ENCODE peak calls at places on chromosomes 12 and 14, in eight cellular contexts. One of them, this sample, is unnamed.

GRCh38 chr12:1915082-1915968 is 3.1 kb downstream of the CACNA2D4 start:
- DNase-seq in naive thymus-derived CD4-positive, alpha-beta T cell: no peak
- DNase-seq in tibial artery: no peak
- DNase-seq in CD8-positive, alpha-beta memory T cell: no peak
- DNase-seq in NCI-H2029 treated with DMSO at 0.1 percent for 48 hours: no peak
- DNase-seq in NCI-H510A treated with DMSO at 0.1 percent for 48 hours: no peak
- DNase-seq in ovary: no peak
- DNase-seq in NCI-H345: no peak
- DNase-seq in this sample: no peak

GRCh38 chr14:102594514-102595175 is 2.2 kb downstream of the RCOR1 start:
- DNase-seq in naive thymus-derived CD4-positive, alpha-beta T cell: no peak
- DNase-seq in tibial artery: peak; percentile 74
- DNase-seq in CD8-positive, alpha-beta memory T cell: peak; percentile 16
- DNase-seq in NCI-H2029 treated with DMSO at 0.1 percent for 48 hours: peak; percentile 6
- DNase-seq in NCI-H510A treated with DMSO at 0.1 percent for 48 hours: peak; percentile 70
- DNase-seq in ovary: no peak
- DNase-seq in NCI-H345: peak; percentile 59
- DNase-seq in this sample: no peak

GRCh38 chr12:128259556-128260070 is 7.4 kb upstream of the TMEM132C start:
- DNase-seq in naive thymus-derived CD4-positive, alpha-beta T cell: no peak
- DNase-seq in tibial artery: no peak
- DNase-seq in CD8-positive, alpha-beta memory T cell: no peak
- DNase-seq in NCI-H2029 treated with DMSO at 0.1 percent for 48 hours: peak; percentile 29
- DNase-seq in NCI-H510A treated with DMSO at 0.1 percent for 48 hours: peak; percentile 71
- DNase-seq in ovary: peak; percentile 22
- DNase-seq in NCI-H345: peak; percentile 3
- DNase-seq in this sample: no peak

GRCh38 chr12:65259501-65259900 is 19.0 kb upstream of the MSRB3 start:
- DNase-seq in naive thymus-derived CD4-positive, alpha-beta T cell: no peak
- DNase-seq in tibial artery: no peak
- DNase-seq in CD8-positive, alpha-beta memory T cell: no peak
- DNase-seq in NCI-H2029 treated with DMSO at 0.1 percent for 48 hours: no peak
- DNase-seq in NCI-H510A treated with DMSO at 0.1 percent for 48 hours: no peak
- DNase-seq in ovary: no peak
- DNase-seq in NCI-H345: no peak
- DNase-seq in this sample: no peak

GRCh38 chr14:95490727-95491451 is 25.6 kb downstream of the SYNE3 start:
- DNase-seq in naive thymus-derived CD4-positive, alpha-beta T cell: no peak
- DNase-seq in tibial artery: peak; percentile 75
- DNase-seq in CD8-positive, alpha-beta memory T cell: no peak
- DNase-seq in NCI-H2029 treated with DMSO at 0.1 percent for 48 hours: no peak
- DNase-seq in NCI-H510A treated with DMSO at 0.1 percent for 48 hours: no peak
- DNase-seq in ovary: no peak
- DNase-seq in NCI-H345: no peak
- DNase-seq in this sample: no peak

GRCh38 chr12:25689996-25690501 is 137.0 kb upstream of the LMNTD1 start:
- DNase-seq in naive thymus-derived CD4-positive, alpha-beta T cell: no peak
- DNase-seq in tibial artery: no peak
- DNase-seq in CD8-positive, alpha-beta memory T cell: no peak
- DNase-seq in NCI-H2029 treated with DMSO at 0.1 percent for 48 hours: peak; percentile 2
- DNase-seq in NCI-H510A treated with DMSO at 0.1 percent for 48 hours: peak; percentile 16
- DNase-seq in ovary: peak; percentile 22
- DNase-seq in NCI-H345: no peak
- DNase-seq in this sample: no peak

GRCh38 chr12:118495296-118495695 is 118.9 kb downstream of the SUDS3 start:
- DNase-seq in naive thymus-derived CD4-positive, alpha-beta T cell: no peak
- DNase-seq in tibial artery: no peak
- DNase-seq in CD8-positive, alpha-beta memory T cell: no peak
- DNase-seq in NCI-H2029 treated with DMSO at 0.1 percent for 48 hours: no peak
- DNase-seq in NCI-H510A treated with DMSO at 0.1 percent for 48 hours: no peak
- DNase-seq in ovary: no peak
- DNase-seq in NCI-H345: no peak
- DNase-seq in this sample: no peak

GRCh38 chr12:49792181-49792970 is 35.8 kb downstream of the NCKAP5L start:
- DNase-seq in naive thymus-derived CD4-positive, alpha-beta T cell: no peak
- DNase-seq in tibial artery: no peak
- DNase-seq in CD8-positive, alpha-beta memory T cell: no peak
- DNase-seq in NCI-H2029 treated with DMSO at 0.1 percent for 48 hours: no peak
- DNase-seq in NCI-H510A treated with DMSO at 0.1 percent for 48 hours: no peak
- DNase-seq in ovary: no peak
- DNase-seq in NCI-H345: no peak
- DNase-seq in this sample: no peak

GRCh38 chr14:70827366-70828151 is 18.2 kb upstream of the MAP3K9 start:
- DNase-seq in naive thymus-derived CD4-positive, alpha-beta T cell: no peak
- DNase-seq in tibial artery: no peak
- DNase-seq in CD8-positive, alpha-beta memory T cell: no peak
- DNase-seq in NCI-H2029 treated with DMSO at 0.1 percent for 48 hours: no peak
- DNase-seq in NCI-H510A treated with DMSO at 0.1 percent for 48 hours: no peak
- DNase-seq in ovary: no peak
- DNase-seq in NCI-H345: no peak
- DNase-seq in this sample: no peak

GRCh38 chr12:130090564-130090963 is 71.7 kb upstream of the FZD10 start:
- DNase-seq in naive thymus-derived CD4-positive, alpha-beta T cell: no peak
- DNase-seq in tibial artery: no peak
- DNase-seq in CD8-positive, alpha-beta memory T cell: no peak
- DNase-seq in NCI-H2029 treated with DMSO at 0.1 percent for 48 hours: no peak
- DNase-seq in NCI-H510A treated with DMSO at 0.1 percent for 48 hours: no peak
- DNase-seq in ovary: no peak
- DNase-seq in NCI-H345: no peak
- DNase-seq in this sample: no peak

GRCh38 chr12:10753066-10753465 is 29.9 kb upstream of the YBX3 start:
- DNase-seq in naive thymus-derived CD4-positive, alpha-beta T cell: no peak
- DNase-seq in tibial artery: no peak
- DNase-seq in CD8-positive, alpha-beta memory T cell: no peak
- DNase-seq in NCI-H2029 treated with DMSO at 0.1 percent for 48 hours: no peak
- DNase-seq in NCI-H510A treated with DMSO at 0.1 percent for 48 hours: no peak
- DNase-seq in ovary: no peak
- DNase-seq in NCI-H345: no peak
- DNase-seq in this sample: peak; percentile 18

GRCh38 chr12:127191124-127191523 is 1075.8 kb upstream of the TMEM132C start:
- DNase-seq in naive thymus-derived CD4-positive, alpha-beta T cell: no peak
- DNase-seq in tibial artery: no peak
- DNase-seq in CD8-positive, alpha-beta memory T cell: no peak
- DNase-seq in NCI-H2029 treated with DMSO at 0.1 percent for 48 hours: no peak
- DNase-seq in NCI-H510A treated with DMSO at 0.1 percent for 48 hours: no peak
- DNase-seq in ovary: no peak
- DNase-seq in NCI-H345: no peak
- DNase-seq in this sample: peak; percentile 82

GRCh38 chr14:28759658-28760313 is 6.8 kb upstream of the FOXG1 start:
- DNase-seq in naive thymus-derived CD4-positive, alpha-beta T cell: no peak
- DNase-seq in tibial artery: no peak
- DNase-seq in CD8-positive, alpha-beta memory T cell: no peak
- DNase-seq in NCI-H2029 treated with DMSO at 0.1 percent for 48 hours: no peak
- DNase-seq in NCI-H510A treated with DMSO at 0.1 percent for 48 hours: no peak
- DNase-seq in ovary: no peak
- DNase-seq in NCI-H345: no peak
- DNase-seq in this sample: no peak

GRCh38 chr12:21891763-21892217 is 49.4 kb downstream of the ABCC9 start:
- DNase-seq in naive thymus-derived CD4-positive, alpha-beta T cell: no peak
- DNase-seq in tibial artery: peak; percentile 76
- DNase-seq in CD8-positive, alpha-beta memory T cell: no peak
- DNase-seq in NCI-H2029 treated with DMSO at 0.1 percent for 48 hours: no peak
- DNase-seq in NCI-H510A treated with DMSO at 0.1 percent for 48 hours: no peak
- DNase-seq in ovary: peak; percentile 18
- DNase-seq in NCI-H345: no peak
- DNase-seq in this sample: no peak

GRCh38 chr12:120684523-120684932 is 2.4 kb upstream of the MLEC start:
- DNase-seq in naive thymus-derived CD4-positive, alpha-beta T cell: no peak
- DNase-seq in tibial artery: no peak
- DNase-seq in CD8-positive, alpha-beta memory T cell: no peak
- DNase-seq in NCI-H2029 treated with DMSO at 0.1 percent for 48 hours: no peak
- DNase-seq in NCI-H510A treated with DMSO at 0.1 percent for 48 hours: no peak
- DNase-seq in ovary: no peak
- DNase-seq in NCI-H345: no peak
- DNase-seq in this sample: no peak

GRCh38 chr14:74502236-74503019 is 8.9 kb downstream of the ISCA2 start:
- DNase-seq in naive thymus-derived CD4-positive, alpha-beta T cell: no peak
- DNase-seq in tibial artery: peak; percentile 18
- DNase-seq in CD8-positive, alpha-beta memory T cell: no peak
- DNase-seq in NCI-H2029 treated with DMSO at 0.1 percent for 48 hours: no peak
- DNase-seq in NCI-H510A treated with DMSO at 0.1 percent for 48 hours: peak; percentile 65
- DNase-seq in ovary: peak; percentile 32
- DNase-seq in NCI-H345: no peak
- DNase-seq in this sample: no peak

GRCh38 chr12:104566244-104566993 is 109.7 kb downstream of the CHST11 start:
- DNase-seq in naive thymus-derived CD4-positive, alpha-beta T cell: no peak
- DNase-seq in tibial artery: no peak
- DNase-seq in CD8-positive, alpha-beta memory T cell: no peak
- DNase-seq in NCI-H2029 treated with DMSO at 0.1 percent for 48 hours: no peak
- DNase-seq in NCI-H510A treated with DMSO at 0.1 percent for 48 hours: no peak
- DNase-seq in ovary: no peak
- DNase-seq in NCI-H345: no peak
- DNase-seq in this sample: no peak

GRCh38 chr14:69625299-69626131 is 14.1 kb downstream of the SUSD6 start:
- DNase-seq in naive thymus-derived CD4-positive, alpha-beta T cell: peak; percentile 34
- DNase-seq in tibial artery: peak; percentile 70
- DNase-seq in CD8-positive, alpha-beta memory T cell: peak; percentile 49
- DNase-seq in NCI-H2029 treated with DMSO at 0.1 percent for 48 hours: no peak
- DNase-seq in NCI-H510A treated with DMSO at 0.1 percent for 48 hours: no peak
- DNase-seq in ovary: no peak
- DNase-seq in NCI-H345: peak; percentile 59
- DNase-seq in this sample: no peak

GRCh38 chr12:26629864-26630263 is 203.1 kb downstream of the ITPR2 start:
- DNase-seq in naive thymus-derived CD4-positive, alpha-beta T cell: no peak
- DNase-seq in tibial artery: no peak
- DNase-seq in CD8-positive, alpha-beta memory T cell: no peak
- DNase-seq in NCI-H2029 treated with DMSO at 0.1 percent for 48 hours: no peak
- DNase-seq in NCI-H510A treated with DMSO at 0.1 percent for 48 hours: peak; percentile 34
- DNase-seq in ovary: no peak
- DNase-seq in NCI-H345: no peak
- DNase-seq in this sample: no peak

GRCh38 chr14:101482066-101482465 is 79.2 kb upstream of the DIO3 start:
- DNase-seq in naive thymus-derived CD4-positive, alpha-beta T cell: no peak
- DNase-seq in tibial artery: no peak
- DNase-seq in CD8-positive, alpha-beta memory T cell: no peak
- DNase-seq in NCI-H2029 treated with DMSO at 0.1 percent for 48 hours: no peak
- DNase-seq in NCI-H510A treated with DMSO at 0.1 percent for 48 hours: no peak
- DNase-seq in ovary: no peak
- DNase-seq in NCI-H345: no peak
- DNase-seq in this sample: no peak

GRCh38 chr14:99624971-99625370 is 20.0 kb upstream of the HHIPL1 start:
- DNase-seq in naive thymus-derived CD4-positive, alpha-beta T cell: no peak
- DNase-seq in tibial artery: no peak
- DNase-seq in CD8-positive, alpha-beta memory T cell: no peak
- DNase-seq in NCI-H2029 treated with DMSO at 0.1 percent for 48 hours: no peak
- DNase-seq in NCI-H510A treated with DMSO at 0.1 percent for 48 hours: no peak
- DNase-seq in ovary: no peak
- DNase-seq in NCI-H345: no peak
- DNase-seq in this sample: no peak

GRCh38 chr12:5620896-5621295 is 189.0 kb downstream of the NTF3 start:
- DNase-seq in naive thymus-derived CD4-positive, alpha-beta T cell: no peak
- DNase-seq in tibial artery: no peak
- DNase-seq in CD8-positive, alpha-beta memory T cell: no peak
- DNase-seq in NCI-H2029 treated with DMSO at 0.1 percent for 48 hours: no peak
- DNase-seq in NCI-H510A treated with DMSO at 0.1 percent for 48 hours: no peak
- DNase-seq in ovary: no peak
- DNase-seq in NCI-H345: no peak
- DNase-seq in this sample: no peak

GRCh38 chr12:103503546-103504480 is 8.0 kb upstream of the C12orf42 start:
- DNase-seq in naive thymus-derived CD4-positive, alpha-beta T cell: peak; percentile 42
- DNase-seq in tibial artery: no peak
- DNase-seq in CD8-positive, alpha-beta memory T cell: peak; percentile 59
- DNase-seq in NCI-H2029 treated with DMSO at 0.1 percent for 48 hours: no peak
- DNase-seq in NCI-H510A treated with DMSO at 0.1 percent for 48 hours: no peak
- DNase-seq in ovary: no peak
- DNase-seq in NCI-H345: no peak
- DNase-seq in this sample: no peak

GRCh38 chr12:57583008-57583831 is 7.8 kb upstream of the PIP4K2C start:
- DNase-seq in naive thymus-derived CD4-positive, alpha-beta T cell: peak; percentile 24
- DNase-seq in tibial artery: peak; percentile 67
- DNase-seq in CD8-positive, alpha-beta memory T cell: peak; percentile 49
- DNase-seq in NCI-H2029 treated with DMSO at 0.1 percent for 48 hours: peak; percentile 45
- DNase-seq in NCI-H510A treated with DMSO at 0.1 percent for 48 hours: peak; percentile 72
- DNase-seq in ovary: peak; percentile 56
- DNase-seq in NCI-H345: peak; percentile 78
- DNase-seq in this sample: no peak

GRCh38 chr14:49946320-49947141 is 53.6 kb downstream of the ARF6 start:
- DNase-seq in naive thymus-derived CD4-positive, alpha-beta T cell: no peak
- DNase-seq in tibial artery: no peak
- DNase-seq in CD8-positive, alpha-beta memory T cell: no peak
- DNase-seq in NCI-H2029 treated with DMSO at 0.1 percent for 48 hours: peak; percentile 31
- DNase-seq in NCI-H510A treated with DMSO at 0.1 percent for 48 hours: peak; percentile 35
- DNase-seq in ovary: no peak
- DNase-seq in NCI-H345: peak; percentile 80
- DNase-seq in this sample: no peak

GRCh38 chr14:64113279-64113678 is 180.9 kb downstream of the ESR2 start:
- DNase-seq in naive thymus-derived CD4-positive, alpha-beta T cell: no peak
- DNase-seq in tibial artery: no peak
- DNase-seq in CD8-positive, alpha-beta memory T cell: no peak
- DNase-seq in NCI-H2029 treated with DMSO at 0.1 percent for 48 hours: peak; percentile 48
- DNase-seq in NCI-H510A treated with DMSO at 0.1 percent for 48 hours: peak; percentile 42
- DNase-seq in ovary: no peak
- DNase-seq in NCI-H345: no peak
- DNase-seq in this sample: no peak

GRCh38 chr14:76245097-76245496 is 93.4 kb downstream of the GPATCH2L start:
- DNase-seq in naive thymus-derived CD4-positive, alpha-beta T cell: no peak
- DNase-seq in tibial artery: no peak
- DNase-seq in CD8-positive, alpha-beta memory T cell: no peak
- DNase-seq in NCI-H2029 treated with DMSO at 0.1 percent for 48 hours: no peak
- DNase-seq in NCI-H510A treated with DMSO at 0.1 percent for 48 hours: no peak
- DNase-seq in ovary: no peak
- DNase-seq in NCI-H345: no peak
- DNase-seq in this sample: no peak

GRCh38 chr14:94058128-94058673 is 22.8 kb downstream of the DDX24 start:
- DNase-seq in naive thymus-derived CD4-positive, alpha-beta T cell: no peak
- DNase-seq in tibial artery: no peak
- DNase-seq in CD8-positive, alpha-beta memory T cell: no peak
- DNase-seq in NCI-H2029 treated with DMSO at 0.1 percent for 48 hours: no peak
- DNase-seq in NCI-H510A treated with DMSO at 0.1 percent for 48 hours: no peak
- DNase-seq in ovary: no peak
- DNase-seq in NCI-H345: no peak
- DNase-seq in this sample: no peak

GRCh38 chr14:92649934-92650545 is 98.4 kb downstream of the LGMN start:
- DNase-seq in naive thymus-derived CD4-positive, alpha-beta T cell: no peak
- DNase-seq in tibial artery: peak; percentile 74
- DNase-seq in CD8-positive, alpha-beta memory T cell: no peak
- DNase-seq in NCI-H2029 treated with DMSO at 0.1 percent for 48 hours: no peak
- DNase-seq in NCI-H510A treated with DMSO at 0.1 percent for 48 hours: no peak
- DNase-seq in ovary: no peak
- DNase-seq in NCI-H345: no peak
- DNase-seq in this sample: peak; percentile 46

GRCh38 chr14:71621276-71621675 is 311.0 kb upstream of the RGS6 start:
- DNase-seq in naive thymus-derived CD4-positive, alpha-beta T cell: no peak
- DNase-seq in tibial artery: no peak
- DNase-seq in CD8-positive, alpha-beta memory T cell: no peak
- DNase-seq in NCI-H2029 treated with DMSO at 0.1 percent for 48 hours: no peak
- DNase-seq in NCI-H510A treated with DMSO at 0.1 percent for 48 hours: no peak
- DNase-seq in ovary: no peak
- DNase-seq in NCI-H345: no peak
- DNase-seq in this sample: no peak

GRCh38 chr14:75298187-75298985 is 19.8 kb downstream of the FOS start:
- DNase-seq in naive thymus-derived CD4-positive, alpha-beta T cell: no peak
- DNase-seq in tibial artery: peak; percentile 83
- DNase-seq in CD8-positive, alpha-beta memory T cell: no peak
- DNase-seq in NCI-H2029 treated with DMSO at 0.1 percent for 48 hours: no peak
- DNase-seq in NCI-H510A treated with DMSO at 0.1 percent for 48 hours: no peak
- DNase-seq in ovary: peak; percentile 84
- DNase-seq in NCI-H345: no peak
- DNase-seq in this sample: no peak

GRCh38 chr14:75217508-75218206 is 41.2 kb upstream of the TMED10 start:
- DNase-seq in naive thymus-derived CD4-positive, alpha-beta T cell: no peak
- DNase-seq in tibial artery: no peak
- DNase-seq in CD8-positive, alpha-beta memory T cell: no peak
- DNase-seq in NCI-H2029 treated with DMSO at 0.1 percent for 48 hours: no peak
- DNase-seq in NCI-H510A treated with DMSO at 0.1 percent for 48 hours: no peak
- DNase-seq in ovary: no peak
- DNase-seq in NCI-H345: no peak
- DNase-seq in this sample: no peak

GRCh38 chr12:57631566-57632368 is 1.2 kb downstream of the B4GALNT1 start:
- DNase-seq in naive thymus-derived CD4-positive, alpha-beta T cell: no peak
- DNase-seq in tibial artery: no peak
- DNase-seq in CD8-positive, alpha-beta memory T cell: no peak
- DNase-seq in NCI-H2029 treated with DMSO at 0.1 percent for 48 hours: no peak
- DNase-seq in NCI-H510A treated with DMSO at 0.1 percent for 48 hours: peak; percentile 33
- DNase-seq in ovary: peak; percentile 14
- DNase-seq in NCI-H345: peak; percentile 28
- DNase-seq in this sample: no peak

GRCh38 chr12:91289881-91290280 is 107.3 kb upstream of the DCN start:
- DNase-seq in naive thymus-derived CD4-positive, alpha-beta T cell: no peak
- DNase-seq in tibial artery: no peak
- DNase-seq in CD8-positive, alpha-beta memory T cell: no peak
- DNase-seq in NCI-H2029 treated with DMSO at 0.1 percent for 48 hours: no peak
- DNase-seq in NCI-H510A treated with DMSO at 0.1 percent for 48 hours: no peak
- DNase-seq in ovary: no peak
- DNase-seq in NCI-H345: no peak
- DNase-seq in this sample: no peak

This sample was measured in HS-5.